ENCODE peak calls at places on chromosomes 2 and 18, in six cellular contexts. K, H, C, P, L and E are unnamed samples. For H3K4me1, the result is how much of the 10 kb centered on the place peaks cover.

GRCh38 chr2:186629245-186629996 is 39.6 kb downstream of the ITGAV start:
- DNase-seq in C (no peak), K (no peak), H (peak), L (no peak), P (no peak), E (no peak)

GRCh38 chr2:111912547-111912946 is 14.1 kb downstream of the MERTK start:
- DNase-seq in P (no peak), C (no peak), H (no peak), K (no peak), L (no peak), E (no peak)

GRCh38 chr2:38127277-38127676 is 51.3 kb upstream of the CYP1B1 start:
- DNase-seq in K (no peak), H (no peak), C (no peak), L (no peak), P (no peak), E (no peak)

GRCh38 chr18:69774831-69775230 is 172.8 kb downstream of the CD226 start:
- DNase-seq in K (no peak), H (no peak), L (no peak), C (no peak), P (peak), E (no peak)

GRCh38 chr2:50344509-50345106 is 687.3 kb downstream of the NRXN1 start:
- DNase-seq in P (no peak), C (no peak), H (no peak), K (no peak), L (no peak), E (no peak)

GRCh38 chr2:176827269-176827668 is 385.3 kb upstream of the HNRNPA3 start:
- DNase-seq in L (no peak), K (no peak), H (no peak), C (no peak), P (peak), E (no peak)

GRCh38 chr18:9095297-9096012 is 7.0 kb upstream of the NDUFV2 start:
- DNase-seq in K (no peak), L (no peak), C (no peak), P (no peak), H (peak), E (no peak)

GRCh38 chr18:10927290-10927979 is 221.9 kb downstream of the PIEZO2 start:
- DNase-seq in H (peak), C (no peak), K (no peak), P (peak), L (no peak), E (no peak)

GRCh38 chr2:43274055-43274454 is 47.6 kb upstream of the ZFP36L2 start:
- DNase-seq in K (no peak), H (no peak), P (peak), L (no peak), C (no peak), E (no peak)

GRCh38 chr18:54946149-54946581 is 13.1 kb downstream of the CCDC68 start:
- DNase-seq in H (peak), C (no peak), K (peak), L (no peak), P (peak), E (peak)

GRCh38 chr2:40256649-40257048 is 195.2 kb downstream of the SLC8A1 start:
- DNase-seq in L (no peak), K (peak), H (no peak), C (no peak), P (peak), E (no peak)

GRCh38 chr18:74172697-74173433 is 24.5 kb downstream of the TIMM21 start:
- DNase-seq in L (no peak), K (no peak), P (no peak), C (no peak), H (no peak), E (no peak)

GRCh38 chr2:239120664-239121063 is 272.8 kb downstream of the TWIST2 start:
- DNase-seq in C (no peak), L (no peak), P (no peak), K (no peak), H (no peak), E (no peak)

GRCh38 chr2:224058048-224058775 is 19.1 kb upstream of the SERPINE2 start:
- DNase-seq in L (no peak), C (no peak), H (no peak), P (no peak), K (no peak), E (no peak)

GRCh38 chr2:20176760-20177159 is 48.2 kb downstream of the SDC1 start:
- DNase-seq in P (no peak), L (no peak), H (no peak), K (no peak), C (no peak), E (no peak)

GRCh38 chr2:97770450-97770849 is 57.1 kb downstream of the ZAP70 start:
- DNase-seq in P (no peak), H (no peak), C (no peak), L (no peak), K (no peak), E (no peak)

GRCh38 chr2:3823748-3824147 is 120.4 kb downstream of the DCDC2C start:
- DNase-seq in P (peak), L (no peak), K (peak), C (no peak), H (no peak), E (no peak)

GRCh38 chr2:187842978-187843847 is 289.0 kb upstream of the TFPI start:
- DNase-seq in L (no peak), H (peak), P (peak), K (peak), C (no peak), E (no peak)

GRCh38 chr2:174051741-174052638 is 86.8 kb upstream of the SP3 start:
- DNase-seq in C (no peak), L (no peak), H (peak), K (peak), P (peak), E (no peak)

DNA sequence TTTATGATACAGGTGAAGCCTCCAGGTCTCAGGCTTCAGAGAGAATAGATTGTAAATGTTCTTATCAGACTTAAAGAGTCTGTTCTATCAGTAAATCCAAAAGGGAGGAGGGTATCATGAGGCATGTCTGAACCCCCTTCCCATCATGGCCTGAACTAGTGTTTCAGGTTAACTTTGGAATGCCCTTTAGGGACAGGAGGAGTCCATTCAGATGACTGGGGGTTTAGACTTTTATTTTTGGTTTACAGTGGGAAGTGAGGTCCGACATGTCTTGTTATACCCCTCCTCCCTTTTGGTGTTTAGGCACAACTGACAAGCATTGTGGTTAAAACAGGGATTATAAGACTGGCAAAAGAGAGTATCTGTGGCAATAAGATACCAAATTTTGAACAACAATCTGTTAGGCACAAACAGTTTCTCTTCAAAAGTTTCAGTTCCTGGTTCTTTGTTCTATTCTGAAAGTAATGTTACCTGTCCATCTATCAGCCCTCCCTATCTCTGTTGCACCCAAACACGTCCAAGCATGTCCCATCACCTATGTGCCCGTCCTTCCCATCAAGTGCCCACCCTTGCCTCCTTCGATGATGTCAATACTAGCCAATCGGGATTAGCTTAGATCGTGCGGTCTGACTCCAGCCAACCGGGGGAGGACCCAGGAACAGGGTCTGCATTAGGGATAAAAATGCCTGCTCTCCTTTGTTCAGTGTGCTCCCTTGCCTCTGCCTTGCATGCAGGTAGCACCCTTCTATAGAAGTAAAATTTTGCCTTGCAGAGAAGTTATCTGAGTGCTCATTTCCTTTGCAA is 16.4 kb downstream of the TCF23 start:
- DNase-seq in C (no peak), P (no peak), H (no peak), L (no peak), K (no peak), E (no peak)
- H3K4me1 ChIP-seq in C (under half), P (under half), H (under half), L (under half), K (under half), E (under half)

DNA sequence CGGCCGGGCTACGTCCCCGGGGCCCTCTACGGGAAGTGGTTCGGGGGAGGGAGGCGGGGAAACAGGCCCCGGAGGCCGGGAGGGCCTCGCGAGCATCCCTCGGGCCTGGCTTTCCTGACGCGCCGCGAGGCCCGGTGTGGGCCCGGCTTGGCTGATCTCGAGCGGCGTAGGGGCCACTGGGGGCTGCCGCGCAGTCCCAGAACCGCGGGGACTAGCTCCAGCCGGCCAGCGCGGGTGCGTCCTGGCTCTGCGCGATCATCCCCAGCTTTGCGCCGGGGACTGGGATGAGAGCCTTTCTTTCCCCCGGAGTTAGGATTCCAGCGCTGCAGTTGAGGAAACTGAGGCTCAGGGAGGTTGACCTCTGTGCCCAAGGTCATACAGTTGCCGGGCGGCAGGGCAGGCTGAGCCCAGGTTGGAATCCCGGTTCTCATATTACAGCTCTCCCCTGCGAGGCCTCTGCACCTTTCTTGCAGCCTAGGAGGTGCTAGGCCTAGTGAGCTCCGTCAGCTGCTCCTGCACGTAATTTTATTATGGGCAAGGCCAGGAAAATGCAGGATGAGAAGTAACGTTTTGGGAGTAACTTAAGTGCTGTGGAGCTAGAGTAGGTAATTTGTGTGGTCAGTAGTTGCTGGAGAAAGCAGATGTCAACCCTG is 501 bp downstream of the LPIN1 start:
- DNase-seq in L (no peak), P (peak), H (peak), C (no peak), K (peak), E (peak)
- H3K4me1 ChIP-seq in L (half or more), P (under half), H (under half), C (under half), K (half or more), E (under half)

GRCh38 chr2:165793779-165794519 is at the start of gene GALNT3:
- DNase-seq in K (peak), L (peak), H (no peak), C (peak), P (peak), E (peak)
- H3K4me1 ChIP-seq in K (under half), L (under half), H (under half), C (under half), P (under half), E (under half)

DNA sequence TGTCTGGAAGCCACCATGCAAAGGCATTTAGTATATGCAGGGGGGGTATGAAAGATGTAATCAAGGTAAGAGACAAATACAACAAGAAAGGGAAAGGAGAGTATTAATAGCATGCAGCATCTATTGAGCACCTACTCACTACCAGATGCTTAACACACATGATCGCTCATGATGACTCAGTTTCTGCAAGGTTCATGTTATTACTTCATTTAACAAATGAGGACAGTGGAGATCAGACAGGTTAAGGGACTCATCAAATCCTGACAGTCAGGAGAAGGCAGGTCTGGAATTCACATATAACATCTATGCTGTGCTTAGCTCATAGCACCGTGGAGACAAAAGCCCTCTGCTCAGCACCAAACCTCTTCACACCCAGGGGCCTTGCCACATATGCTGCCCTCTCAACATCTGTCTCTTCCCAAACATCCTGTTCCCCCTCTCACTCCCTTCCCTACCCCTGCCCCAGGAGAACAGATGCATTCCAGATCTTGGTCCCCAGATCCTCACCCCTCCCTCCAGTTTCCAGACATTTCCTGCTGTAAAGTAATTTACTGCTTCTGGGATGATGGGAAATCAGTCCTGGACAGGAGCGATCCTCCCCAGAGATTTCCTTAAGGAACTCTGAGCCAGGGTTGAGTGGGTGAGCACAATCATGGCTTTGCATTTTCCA is 155.3 kb downstream of the ANTXR1 start:
- DNase-seq in L (no peak), H (no peak), P (no peak), C (no peak), K (peak), E (no peak)
- H3K4me1 ChIP-seq in L (under half), H (under half), P (half or more), C (under half), K (under half), E (under half)

GRCh38 chr2:226118471-226119429 is 680.9 kb downstream of the IRS1 start:
- DNase-seq in L (peak), C (no peak), P (peak), H (peak), K (peak), E (no peak)
- H3K4me1 ChIP-seq in L (under half), C (under half), P (half or more), H (under half), K (half or more), E (under half)

DNA sequence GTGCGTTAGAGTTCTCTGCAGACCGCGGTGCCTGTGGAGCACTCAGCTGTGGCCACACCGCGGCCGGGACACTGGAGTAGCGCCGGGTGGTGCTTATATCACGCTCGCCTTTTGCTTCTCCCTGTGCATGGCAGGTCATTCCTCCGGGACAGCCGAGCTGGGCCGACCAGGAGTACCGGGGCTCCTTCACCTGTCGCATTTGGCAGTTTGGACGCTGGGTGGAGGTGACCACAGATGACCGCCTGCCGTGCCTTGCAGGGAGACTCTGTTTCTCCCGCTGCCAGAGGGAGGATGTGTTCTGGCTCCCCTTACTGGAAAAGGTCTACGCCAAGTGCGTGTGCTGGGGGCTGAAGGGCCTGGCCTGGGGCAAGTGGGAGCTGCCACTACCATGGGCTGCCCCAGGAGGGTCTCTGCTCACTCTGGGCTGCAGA is 4.2 kb downstream of the CAPN10 start:
- DNase-seq in L (peak), P (no peak), C (no peak), H (no peak), K (no peak), E (no peak)
- H3K4me1 ChIP-seq in L (under half), P (under half), C (under half), H (under half), K (under half), E (under half)

GRCh38 chr2:73993376-73993775 is 8.7 kb downstream of the TET3 start:
- DNase-seq in L (no peak), P (peak), H (no peak), K (peak), C (no peak), E (no peak)
- H3K4me1 ChIP-seq in L (under half), P (under half), H (under half), K (under half), C (under half), E (under half)